ENCODE peak calls at places on chromosomes 5 and 9, in nine cellular contexts. One of them, this sample, is unnamed.

GRCh38 chr5:11467588-11467987 is 436.7 kb downstream of the CTNND2 start:
- DNase-seq in heart left ventricle: no peak
- DNase-seq in WTC11: no peak
- DNase-seq in A549: no peak
- DNase-seq in pancreas: no peak
- DNase-seq in neural crest cell: no peak
- DNase-seq in HFF-Myc: no peak
- DNase-seq in MM.1S: no peak
- DNase-seq in brain microvascular endothelial cell: no peak
- DNase-seq in this sample: no peak

GRCh38 chr9:7368410-7369292 is 430.9 kb downstream of the DMAC1 start:
- DNase-seq in heart left ventricle: peak; percentile 22
- DNase-seq in WTC11: no peak
- DNase-seq in A549: no peak
- DNase-seq in pancreas: no peak
- DNase-seq in neural crest cell: no peak
- DNase-seq in HFF-Myc: peak; percentile 84
- DNase-seq in MM.1S: no peak
- DNase-seq in brain microvascular endothelial cell: no peak
- DNase-seq in this sample: no peak

GRCh38 chr5:122019936-122020590 is 58.0 kb downstream of the LOX start:
- DNase-seq in heart left ventricle: no peak
- DNase-seq in WTC11: no peak
- DNase-seq in A549: no peak
- DNase-seq in pancreas: no peak
- DNase-seq in neural crest cell: no peak
- DNase-seq in HFF-Myc: no peak
- DNase-seq in MM.1S: no peak
- DNase-seq in brain microvascular endothelial cell: no peak
- DNase-seq in this sample: no peak

GRCh38 chr5:168404366-168404765 is 81.9 kb upstream of the RARS1 start:
- DNase-seq in heart left ventricle: no peak
- DNase-seq in WTC11: no peak
- DNase-seq in A549: no peak
- DNase-seq in pancreas: no peak
- DNase-seq in neural crest cell: no peak
- DNase-seq in HFF-Myc: peak; percentile 59
- DNase-seq in MM.1S: no peak
- DNase-seq in brain microvascular endothelial cell: peak; percentile 89
- DNase-seq in this sample: no peak

GRCh38 chr5:130526708-130527107 is 622.4 kb downstream of the CHSY3 start:
- DNase-seq in heart left ventricle: no peak
- DNase-seq in WTC11: no peak
- DNase-seq in A549: no peak
- DNase-seq in pancreas: no peak
- DNase-seq in neural crest cell: no peak
- DNase-seq in HFF-Myc: no peak
- DNase-seq in MM.1S: no peak
- DNase-seq in brain microvascular endothelial cell: peak; percentile 71
- DNase-seq in this sample: no peak

GRCh38 chr9:78565481-78565880 is 268.6 kb downstream of the PSAT1 start:
- DNase-seq in heart left ventricle: no peak
- DNase-seq in WTC11: no peak
- DNase-seq in A549: no peak
- DNase-seq in pancreas: no peak
- DNase-seq in neural crest cell: no peak
- DNase-seq in HFF-Myc: no peak
- DNase-seq in MM.1S: no peak
- DNase-seq in brain microvascular endothelial cell: no peak
- DNase-seq in this sample: no peak

GRCh38 chr5:102570747-102571146 is 71.9 kb upstream of the SLCO6A1 start:
- DNase-seq in heart left ventricle: no peak
- DNase-seq in WTC11: no peak
- DNase-seq in A549: no peak
- DNase-seq in pancreas: no peak
- DNase-seq in neural crest cell: no peak
- DNase-seq in HFF-Myc: no peak
- DNase-seq in MM.1S: no peak
- DNase-seq in brain microvascular endothelial cell: no peak
- DNase-seq in this sample: no peak

GRCh38 chr9:34654317-34655083 is 2.5 kb downstream of the IL11RA start:
- DNase-seq in heart left ventricle: peak; percentile 85
- DNase-seq in WTC11: no peak
- DNase-seq in A549: no peak
- DNase-seq in pancreas: peak; percentile 80
- DNase-seq in neural crest cell: no peak
- DNase-seq in HFF-Myc: peak; percentile 71
- DNase-seq in MM.1S: no peak
- DNase-seq in brain microvascular endothelial cell: no peak
- DNase-seq in this sample: peak; percentile 79

GRCh38 chr5:39775058-39775457 is 350.3 kb upstream of the DAB2 start:
- DNase-seq in heart left ventricle: no peak
- DNase-seq in WTC11: no peak
- DNase-seq in A549: no peak
- DNase-seq in pancreas: no peak
- DNase-seq in neural crest cell: no peak
- DNase-seq in HFF-Myc: no peak
- DNase-seq in MM.1S: no peak
- DNase-seq in brain microvascular endothelial cell: peak; percentile 58
- DNase-seq in this sample: no peak

GRCh38 chr9:130398487-130399240 is 46.1 kb upstream of the ASS1 start:
- DNase-seq in heart left ventricle: no peak
- DNase-seq in WTC11: no peak
- DNase-seq in A549: no peak
- DNase-seq in pancreas: no peak
- DNase-seq in neural crest cell: no peak
- DNase-seq in HFF-Myc: no peak
- DNase-seq in MM.1S: no peak
- DNase-seq in brain microvascular endothelial cell: no peak
- DNase-seq in this sample: no peak

GRCh38 chr5:127392762-127393161 is 102.2 kb downstream of the MEGF10 start:
- DNase-seq in heart left ventricle: no peak
- DNase-seq in WTC11: no peak
- DNase-seq in A549: no peak
- DNase-seq in pancreas: no peak
- DNase-seq in neural crest cell: no peak
- DNase-seq in HFF-Myc: no peak
- DNase-seq in MM.1S: peak; percentile 46
- DNase-seq in brain microvascular endothelial cell: no peak
- DNase-seq in this sample: no peak

GRCh38 chr5:143115381-143115780 is 288.1 kb downstream of the NR3C1 start:
- DNase-seq in heart left ventricle: no peak
- DNase-seq in WTC11: no peak
- DNase-seq in A549: no peak
- DNase-seq in pancreas: no peak
- DNase-seq in neural crest cell: no peak
- DNase-seq in HFF-Myc: no peak
- DNase-seq in MM.1S: peak; percentile 21
- DNase-seq in brain microvascular endothelial cell: no peak
- DNase-seq in this sample: no peak

GRCh38 chr9:78296208-78296892 is 575 bp upstream of the PSAT1 start:
- DNase-seq in heart left ventricle: no peak
- DNase-seq in WTC11: peak; percentile 47
- DNase-seq in A549: peak; percentile 56
- DNase-seq in pancreas: peak; percentile 80
- DNase-seq in neural crest cell: peak; percentile 26
- DNase-seq in HFF-Myc: no peak
- DNase-seq in MM.1S: no peak
- DNase-seq in brain microvascular endothelial cell: no peak
- DNase-seq in this sample: no peak

GRCh38 chr9:133417541-133418461 is at the start of gene REXO4:
- DNase-seq in heart left ventricle: peak; percentile 83
- DNase-seq in WTC11: peak; percentile 92
- DNase-seq in A549: peak; percentile 73
- DNase-seq in pancreas: peak; percentile 73
- DNase-seq in neural crest cell: peak; percentile 91
- DNase-seq in HFF-Myc: peak; percentile 72
- DNase-seq in MM.1S: peak; percentile 79
- DNase-seq in brain microvascular endothelial cell: peak; percentile 69
- DNase-seq in this sample: no peak

GRCh38 chr5:51414516-51414915 is 31.3 kb downstream of the ISL1 start:
- DNase-seq in heart left ventricle: no peak
- DNase-seq in WTC11: no peak
- DNase-seq in A549: no peak
- DNase-seq in pancreas: no peak
- DNase-seq in neural crest cell: no peak
- DNase-seq in HFF-Myc: no peak
- DNase-seq in MM.1S: no peak
- DNase-seq in brain microvascular endothelial cell: no peak
- DNase-seq in this sample: no peak

GRCh38 chr5:51411917-51412316 is 28.7 kb downstream of the ISL1 start:
- DNase-seq in heart left ventricle: no peak
- DNase-seq in WTC11: no peak
- DNase-seq in A549: no peak
- DNase-seq in pancreas: no peak
- DNase-seq in neural crest cell: no peak
- DNase-seq in HFF-Myc: no peak
- DNase-seq in MM.1S: no peak
- DNase-seq in brain microvascular endothelial cell: no peak
- DNase-seq in this sample: no peak

GRCh38 chr5:51416149-51416548 is 32.9 kb downstream of the ISL1 start:
- DNase-seq in heart left ventricle: no peak
- DNase-seq in WTC11: no peak
- DNase-seq in A549: no peak
- DNase-seq in pancreas: no peak
- DNase-seq in neural crest cell: no peak
- DNase-seq in HFF-Myc: no peak
- DNase-seq in MM.1S: no peak
- DNase-seq in brain microvascular endothelial cell: no peak
- DNase-seq in this sample: no peak
- TF ChIP-seq CTCF in heart left ventricle: no peak
- TF ChIP-seq CTCF in WTC11: no peak
- TF ChIP-seq CTCF in A549: no peak
- TF ChIP-seq CTCF in pancreas: no peak
- TF ChIP-seq CTCF in neural crest cell: no peak
- TF ChIP-seq CTCF in HFF-Myc: peak; percentile 20
- TF ChIP-seq CTCF in MM.1S: no peak
- TF ChIP-seq CTCF in brain microvascular endothelial cell: no peak
- TF ChIP-seq CTCF in this sample: peak; percentile 29

GRCh38 chr5:180291234-180291940 is 496 bp downstream of the MAPK9 start:
- DNase-seq in heart left ventricle: no peak
- DNase-seq in WTC11: peak; percentile 39
- DNase-seq in A549: peak; percentile 45
- DNase-seq in pancreas: peak; percentile 30
- DNase-seq in neural crest cell: peak; percentile 29
- DNase-seq in HFF-Myc: no peak
- DNase-seq in MM.1S: peak; percentile 27
- DNase-seq in brain microvascular endothelial cell: no peak
- DNase-seq in this sample: no peak
- TF ChIP-seq CTCF in heart left ventricle: no peak
- TF ChIP-seq CTCF in WTC11: no peak
- TF ChIP-seq CTCF in A549: peak; percentile 52
- TF ChIP-seq CTCF in pancreas: no peak
- TF ChIP-seq CTCF in neural crest cell: peak; percentile 22
- TF ChIP-seq CTCF in HFF-Myc: no peak
- TF ChIP-seq CTCF in MM.1S: no peak
- TF ChIP-seq CTCF in brain microvascular endothelial cell: peak; percentile 40
- TF ChIP-seq CTCF in this sample: peak; percentile 60

GRCh38 chr9:135489188-135489918 is 9.8 kb downstream of the PPP1R26 start:
- DNase-seq in heart left ventricle: no peak
- DNase-seq in WTC11: no peak
- DNase-seq in A549: no peak
- DNase-seq in pancreas: no peak
- DNase-seq in neural crest cell: no peak
- DNase-seq in HFF-Myc: no peak
- DNase-seq in MM.1S: no peak
- DNase-seq in brain microvascular endothelial cell: no peak
- DNase-seq in this sample: peak; percentile 59
- TF ChIP-seq CTCF in heart left ventricle: no peak
- TF ChIP-seq CTCF in WTC11: no peak
- TF ChIP-seq CTCF in A549: no peak
- TF ChIP-seq CTCF in pancreas: no peak
- TF ChIP-seq CTCF in neural crest cell: no peak
- TF ChIP-seq CTCF in HFF-Myc: no peak
- TF ChIP-seq CTCF in MM.1S: no peak
- TF ChIP-seq CTCF in brain microvascular endothelial cell: no peak
- TF ChIP-seq CTCF in this sample: no peak

GRCh38 chr5:140563554-140563953 is 844 bp downstream of the APBB3 start:
- DNase-seq in heart left ventricle: no peak
- DNase-seq in WTC11: no peak
- DNase-seq in A549: no peak
- DNase-seq in pancreas: peak; percentile 33
- DNase-seq in neural crest cell: no peak
- DNase-seq in HFF-Myc: no peak
- DNase-seq in MM.1S: no peak
- DNase-seq in brain microvascular endothelial cell: no peak
- DNase-seq in this sample: no peak

GRCh38 chr5:140566665-140567064 is 2.0 kb downstream of the SLC35A4 start:
- DNase-seq in heart left ventricle: no peak
- DNase-seq in WTC11: no peak
- DNase-seq in A549: no peak
- DNase-seq in pancreas: no peak
- DNase-seq in neural crest cell: no peak
- DNase-seq in HFF-Myc: no peak
- DNase-seq in MM.1S: no peak
- DNase-seq in brain microvascular endothelial cell: no peak
- DNase-seq in this sample: no peak

GRCh38 chr5:140565780-140566095 is 1.1 kb downstream of the SLC35A4 start:
- DNase-seq in heart left ventricle: no peak
- DNase-seq in WTC11: no peak
- DNase-seq in A549: no peak
- DNase-seq in pancreas: no peak
- DNase-seq in neural crest cell: no peak
- DNase-seq in HFF-Myc: no peak
- DNase-seq in MM.1S: no peak
- DNase-seq in brain microvascular endothelial cell: no peak
- DNase-seq in this sample: no peak

GRCh38 chr5:140565024-140565779 is 574 bp downstream of the SLC35A4 start:
- DNase-seq in heart left ventricle: no peak
- DNase-seq in WTC11: no peak
- DNase-seq in A549: no peak
- DNase-seq in pancreas: no peak
- DNase-seq in neural crest cell: no peak
- DNase-seq in HFF-Myc: no peak
- DNase-seq in MM.1S: no peak
- DNase-seq in brain microvascular endothelial cell: peak; percentile 14
- DNase-seq in this sample: no peak

DNA sequence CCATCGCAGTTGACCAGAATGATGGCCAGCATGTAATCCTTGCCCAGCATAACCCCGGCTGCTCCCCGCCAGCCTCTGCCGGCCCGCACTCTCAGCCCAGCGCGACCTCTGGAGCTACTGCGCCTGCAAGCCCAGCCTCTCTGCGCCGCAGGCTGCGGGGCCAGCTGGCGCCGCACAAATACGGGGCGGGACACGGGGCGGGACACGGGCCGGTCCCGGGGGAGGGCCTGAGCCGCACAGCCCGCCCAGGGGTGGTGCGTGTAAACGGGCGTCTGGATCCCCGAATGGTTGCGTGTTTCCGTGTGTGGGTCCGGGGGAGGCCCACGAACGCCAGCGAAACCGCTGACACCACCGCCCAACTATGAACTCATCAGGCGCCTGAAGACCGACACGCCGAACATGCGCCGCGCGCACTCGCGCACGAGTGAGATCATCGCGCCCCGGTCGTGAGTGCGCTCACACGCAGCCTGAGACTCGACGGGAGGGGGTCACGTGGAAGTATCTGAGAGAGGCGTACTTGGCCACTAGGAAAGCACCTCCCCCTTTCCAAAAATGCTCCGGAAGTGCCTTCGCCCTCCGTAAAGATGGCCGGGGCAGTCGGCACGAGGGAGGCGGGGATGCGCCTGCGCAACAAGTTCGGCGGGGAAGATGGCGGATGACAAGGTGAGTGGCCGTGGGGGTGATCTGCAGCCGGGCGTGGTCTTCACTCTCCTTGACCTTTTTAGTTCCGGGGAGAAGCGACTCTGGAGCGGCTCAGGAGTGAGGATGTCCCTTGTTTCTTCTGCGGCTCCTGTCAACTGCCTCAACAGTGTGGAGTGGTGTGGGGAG is at the start of the genes APBB3 and SLC35A4:
- DNase-seq in heart left ventricle: peak; percentile 97
- DNase-seq in WTC11: peak; percentile 90
- DNase-seq in A549: peak; percentile 96
- DNase-seq in pancreas: peak; percentile 97
- DNase-seq in neural crest cell: peak; percentile 83
- DNase-seq in HFF-Myc: peak; percentile 95
- DNase-seq in MM.1S: peak; percentile 98
- DNase-seq in brain microvascular endothelial cell: peak; percentile 98
- DNase-seq in this sample: peak; percentile 99
- TF ChIP-seq CTCF in heart left ventricle: no peak
- TF ChIP-seq CTCF in WTC11: no peak
- TF ChIP-seq CTCF in A549: no peak
- TF ChIP-seq CTCF in pancreas: no peak
- TF ChIP-seq CTCF in neural crest cell: no peak
- TF ChIP-seq CTCF in HFF-Myc: no peak
- TF ChIP-seq CTCF in MM.1S: no peak
- TF ChIP-seq CTCF in brain microvascular endothelial cell: no peak
- TF ChIP-seq CTCF in this sample: no peak